ENCODE peak calls at places on chromosomes 13 and 19, in eight cellular contexts. T, J, V, C, I, L, X and Q are unnamed samples.

GRCh38 chr19:45152504-45153338 is 8.1 kb downstream of the NKPD1 start:
- DNase-seq in T (no peak), J (no peak), V (no peak), C (no peak), I (no peak), L (peak), X (peak), Q (no peak)

GRCh38 chr13:30364133-30364532 is 56.8 kb upstream of the KATNAL1 start:
- DNase-seq in T (no peak), J (no peak), V (no peak), C (no peak), I (no peak), L (no peak), X (no peak), Q (no peak)

GRCh38 chr19:10964903-10965302 is 4.1 kb downstream of the SMARCA4 start:
- DNase-seq in T (no peak), J (no peak), V (no peak), C (no peak), I (no peak), L (no peak), X (no peak), Q (no peak)

GRCh38 chr13:21686761-21687391 is 16.0 kb downstream of the FGF9 start:
- DNase-seq in T (no peak), J (peak), V (no peak), C (no peak), I (no peak), L (no peak), X (no peak), Q (peak)

GRCh38 chr19:6064016-6064702 is 46.1 kb downstream of the RFX2 start:
- DNase-seq in T (no peak), J (peak), V (no peak), C (no peak), I (no peak), L (no peak), X (no peak), Q (peak)

GRCh38 chr13:35349673-35350278 is 126.7 kb downstream of the MAB21L1 start:
- DNase-seq in T (no peak), J (peak), V (no peak), C (no peak), I (no peak), L (no peak), X (no peak), Q (peak)

GRCh38 chr19:52444506-52444905 is 8.8 kb upstream of the ZNF578 start:
- DNase-seq in T (no peak), J (no peak), V (no peak), C (no peak), I (no peak), L (no peak), X (no peak), Q (no peak)

GRCh38 chr13:113936566-113936965 is 37.3 kb downstream of the C13orf46 start:
- DNase-seq in T (no peak), J (no peak), V (no peak), C (no peak), I (no peak), L (no peak), X (no peak), Q (no peak)

GRCh38 chr13:28636677-28637317 is 22.1 kb upstream of the POMP start:
- DNase-seq in T (peak), J (peak), V (peak), C (no peak), I (peak), L (peak), X (peak), Q (peak)

GRCh38 chr19:50368649-50369570 is 3.5 kb upstream of the NAPSA start:
- DNase-seq in T (peak), J (peak), V (peak), C (peak), I (peak), L (peak), X (peak), Q (peak)

GRCh38 chr13:86882107-86882506 is 789.1 kb upstream of the SLITRK5 start:
- DNase-seq in T (no peak), J (no peak), V (no peak), C (no peak), I (no peak), L (no peak), X (no peak), Q (no peak)

GRCh38 chr19:4807188-4807587 is 15.7 kb downstream of the FEM1A start:
- DNase-seq in T (peak), J (no peak), V (no peak), C (no peak), I (peak), L (no peak), X (no peak), Q (no peak)

GRCh38 chr13:66266348-66266747 is 963.8 kb downstream of the PCDH9 start:
- DNase-seq in T (no peak), J (no peak), V (no peak), C (no peak), I (no peak), L (no peak), X (no peak), Q (no peak)

GRCh38 chr13:19888799-19889198 is 25.4 kb upstream of the ZMYM5 start:
- DNase-seq in T (no peak), J (peak), V (peak), C (no peak), I (no peak), L (peak), X (no peak), Q (peak)

GRCh38 chr19:41808663-41809566 is 12.5 kb downstream of the CEACAM3 start:
- DNase-seq in T (no peak), J (no peak), V (no peak), C (no peak), I (peak), L (no peak), X (no peak), Q (no peak)

GRCh38 chr13:85312071-85312470 is 487.1 kb downstream of the SLITRK6 start:
- DNase-seq in T (no peak), J (no peak), V (no peak), C (no peak), I (no peak), L (no peak), X (no peak), Q (no peak)

GRCh38 chr13:85093808-85094207 is 705.4 kb downstream of the SLITRK6 start:
- DNase-seq in T (no peak), J (peak), V (no peak), C (peak), I (no peak), L (peak), X (no peak), Q (no peak)

GRCh38 chr13:47426126-47426849 is 529.4 kb upstream of the HTR2A start:
- DNase-seq in T (no peak), J (peak), V (no peak), C (no peak), I (peak), L (peak), X (no peak), Q (peak)

GRCh38 chr19:39110263-39110967 is 15.2 kb upstream of the PAK4 start:
- DNase-seq in T (peak), J (peak), V (peak), C (peak), I (peak), L (peak), X (peak), Q (no peak)